ENCODE peak calls at places on chromosomes 12 and 14, in eight cellular contexts. J, X, I, W, P, O, U and B are unnamed samples.

GRCh38 chr12:53867216-53868012 is 71.2 kb upstream of the HOXC13 start:
- DNase-seq in J (no peak), X (no peak), I (peak), W (peak), P (no peak), O (no peak), U (peak), B (no peak)

GRCh38 chr12:91111366-91112321 is at the start of gene LUM:
- DNase-seq in J (no peak), X (no peak), I (no peak), W (peak), P (no peak), O (peak), U (peak), B (peak)

GRCh38 chr14:85409496-85410210 is 120.3 kb upstream of the FLRT2 start:
- DNase-seq in J (no peak), X (no peak), I (no peak), W (no peak), P (no peak), O (no peak), U (no peak), B (no peak)

GRCh38 chr14:87233266-87233665 is 759.7 kb downstream of the GALC start:
- DNase-seq in J (no peak), X (no peak), I (no peak), W (no peak), P (peak), O (no peak), U (no peak), B (no peak)

GRCh38 chr12:87428701-87429277 is 600.4 kb downstream of the C12orf50 start:
- DNase-seq in J (no peak), X (no peak), I (no peak), W (no peak), P (no peak), O (peak), U (no peak), B (peak)

GRCh38 chr14:81396108-81396507 is 4.0 kb downstream of the STON2 start:
- DNase-seq in J (no peak), X (no peak), I (no peak), W (no peak), P (no peak), O (no peak), U (no peak), B (peak)

GRCh38 chr12:14952295-14952995 is 9.0 kb downstream of the ARHGDIB start:
- DNase-seq in J (no peak), X (no peak), I (peak), W (no peak), P (no peak), O (peak), U (no peak), B (peak)

GRCh38 chr12:19648173-19648572 is 208.9 kb downstream of the AEBP2 start:
- DNase-seq in J (no peak), X (no peak), I (no peak), W (no peak), P (no peak), O (no peak), U (no peak), B (no peak)

GRCh38 chr14:52467515-52468266 is 84.6 kb downstream of the TXNDC16 start:
- DNase-seq in J (no peak), X (no peak), I (no peak), W (no peak), P (no peak), O (no peak), U (no peak), B (no peak)

GRCh38 chr14:23953464-23954278 is at the start of gene DHRS4:
- DNase-seq in J (peak), X (peak), I (peak), W (peak), P (peak), O (peak), U (peak), B (peak)

GRCh38 chr12:121326996-121327674 is 25.1 kb downstream of the ANAPC5 start:
- DNase-seq in J (peak), X (no peak), I (no peak), W (no peak), P (no peak), O (no peak), U (no peak), B (no peak)

GRCh38 chr14:72796935-72797334 is 97.0 kb downstream of the DPF3 start:
- DNase-seq in J (no peak), X (no peak), I (no peak), W (no peak), P (no peak), O (no peak), U (peak), B (no peak)

GRCh38 chr12:123435636-123436016 is 858 bp downstream of the RILPL2 start:
- DNase-seq in J (no peak), X (no peak), I (no peak), W (no peak), P (no peak), O (no peak), U (no peak), B (no peak)

GRCh38 chr12:75863475-75863874 is 168.1 kb downstream of the PHLDA1 start:
- DNase-seq in J (no peak), X (no peak), I (no peak), W (no peak), P (no peak), O (peak), U (no peak), B (no peak)

GRCh38 chr14:60363275-60363674 is 114.3 kb downstream of the PPM1A start:
- DNase-seq in J (no peak), X (no peak), I (no peak), W (no peak), P (no peak), O (no peak), U (no peak), B (no peak)

GRCh38 chr12:52307836-52308806 is 13.1 kb downstream of the KRT83 start:
- DNase-seq in J (no peak), X (peak), I (peak), W (peak), P (peak), O (peak), U (peak), B (peak)

GRCh38 chr12:63308701-63309100 is 157.7 kb upstream of the AVPR1A start:
- DNase-seq in J (no peak), X (no peak), I (no peak), W (no peak), P (no peak), O (no peak), U (no peak), B (no peak)

GRCh38 chr12:90065301-90065801 is 356.7 kb upstream of the ATP2B1 start:
- DNase-seq in J (peak), X (no peak), I (no peak), W (peak), P (no peak), O (no peak), U (no peak), B (no peak)

GRCh38 chr14:100874411-100875091 is 29.0 kb downstream of the RTL1 start:
- DNase-seq in J (no peak), X (no peak), I (no peak), W (no peak), P (no peak), O (no peak), U (no peak), B (no peak)

GRCh38 chr12:8658361-8658760 is 4.3 kb downstream of the MFAP5 start:
- DNase-seq in J (no peak), X (no peak), I (no peak), W (no peak), P (no peak), O (peak), U (peak), B (peak)

GRCh38 chr12:38350342-38351181 is 34.0 kb downstream of the ALG10B start:
- DNase-seq in J (no peak), X (no peak), I (no peak), W (no peak), P (no peak), O (no peak), U (no peak), B (no peak)